ENCODE peak calls at places on chromosomes 13 and 19, in five cellular contexts. S is uterus, K is heart right ventricle, O is breast epithelium, X is left lung. I is an unnamed sample. For H3K4me1, the result is how much of the 10 kb centered on the place peaks cover.

GRCh38 chr19:37977992-37978391 is 71.0 kb downstream of the SIPA1L3 start:
- DNase-seq in S (no peak), K (no peak), X (no peak), O (peak), I (no peak)

GRCh38 chr19:53659292-53659691 is 27.5 kb downstream of the DPRX start:
- DNase-seq in K (no peak), S (no peak), X (no peak), O (no peak), I (no peak)

GRCh38 chr19:16921766-16922591 is 33.2 kb downstream of the F2RL3 start:
- DNase-seq in X (peak), K (no peak), O (no peak), S (no peak), I (no peak)

GRCh38 chr19:6186435-6186834 is 51.0 kb downstream of the ACSBG2 start:
- DNase-seq in K (no peak), X (no peak), O (no peak), S (no peak), I (no peak)

GRCh38 chr13:37132211-37132610 is 26.7 kb upstream of the CSNK1A1L start:
- DNase-seq in X (no peak), K (no peak), S (no peak), O (no peak), I (no peak)

GRCh38 chr13:46515793-46516192 is 37.2 kb upstream of the LRCH1 start:
- DNase-seq in S (no peak), O (no peak), X (no peak), K (no peak), I (no peak)

GRCh38 chr13:50990540-50991506 is 81.2 kb downstream of the RNASEH2B start:
- DNase-seq in K (no peak), S (peak), O (no peak), X (no peak), I (no peak)

GRCh38 chr19:46890423-46891170 is 29.8 kb downstream of the ARHGAP35 start:
- DNase-seq in O (no peak), S (no peak), X (no peak), K (no peak), I (no peak)

GRCh38 chr19:38266981-38267597 is 2.7 kb downstream of the SPINT2 start:
- DNase-seq in O (no peak), X (no peak), S (no peak), K (no peak), I (no peak)

GRCh38 chr13:25902946-25903345 is 148.9 kb downstream of the SHISA2 start:
- DNase-seq in K (no peak), S (no peak), O (no peak), X (no peak), I (no peak)

GRCh38 chr13:27624071-27624470 is 2.4 kb downstream of the POLR1D start:
- DNase-seq in S (no peak), K (no peak), X (no peak), O (no peak), I (no peak)

GRCh38 chr13:99103536-99103935 is 97.1 kb upstream of the UBAC2 start:
- DNase-seq in O (no peak), S (no peak), K (no peak), X (no peak), I (no peak)

GRCh38 chr19:16285769-16286564 is 38.7 kb upstream of the KLF2 start:
- DNase-seq in S (peak), O (no peak), X (no peak), K (peak), I (no peak)

GRCh38 chr13:67443901-67444300 is 213.8 kb upstream of the PCDH9 start:
- DNase-seq in K (no peak), O (no peak), S (no peak), X (no peak), I (no peak)

GRCh38 chr19:39160889-39161672 is 35.5 kb downstream of the PAK4 start:
- DNase-seq in X (peak), S (no peak), O (peak), K (no peak), I (no peak)

GRCh38 chr19:14116918-14117578 is 514 bp downstream of the PRKACA start:
- DNase-seq in X (peak), K (peak), S (peak), O (no peak), I (peak)

GRCh38 chr19:30227661-30228112 is 144.5 kb upstream of the ZNF536 start:
- DNase-seq in K (peak), X (peak), O (peak), S (no peak), I (no peak)

GRCh38 chr19:32858559-32858958 is 11.0 kb downstream of the SLC7A9 start:
- DNase-seq in S (no peak), O (no peak), X (peak), K (no peak), I (no peak)

GRCh38 chr19:40714519-40715299 is 2.0 kb downstream of the COQ8B start:
- DNase-seq in K (peak), S (peak), X (peak), O (peak), I (peak)

DNA sequence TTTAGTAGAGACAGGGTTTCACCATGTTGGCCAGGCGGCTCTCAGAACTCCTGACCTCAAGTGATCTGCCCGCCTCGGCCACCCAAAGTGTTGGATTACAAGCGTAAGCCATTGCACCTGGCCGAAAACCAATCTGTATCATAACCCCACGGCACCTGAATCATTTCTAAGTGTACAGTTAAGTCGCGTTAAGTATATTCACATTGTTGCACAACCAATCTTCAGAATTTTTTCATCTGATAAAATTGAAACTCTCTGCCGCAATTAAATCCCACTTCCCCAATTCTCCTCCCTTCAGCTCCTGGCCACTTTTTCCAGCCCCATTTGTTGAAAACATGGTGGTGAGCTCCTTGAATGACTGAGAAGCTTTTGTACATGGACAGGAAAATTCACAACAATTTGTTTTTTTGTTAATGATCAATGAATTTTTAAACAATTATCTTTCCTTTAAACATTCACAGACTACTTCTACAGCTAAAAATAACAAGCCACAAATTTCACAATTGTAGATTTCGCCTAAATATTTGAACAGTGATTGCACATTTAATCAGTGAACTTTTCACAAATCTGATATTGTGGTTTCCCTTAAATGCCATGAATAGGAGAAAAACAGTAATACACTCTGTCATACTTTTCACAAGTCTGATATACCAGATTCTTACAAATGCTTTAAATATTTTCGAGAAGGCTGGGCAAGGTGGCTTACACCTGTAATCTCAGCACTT is 13.8 kb downstream of the FGF21 start:
- DNase-seq in O (no peak), K (no peak), X (no peak), S (no peak), I (no peak)
- H3K4me1 ChIP-seq in O (under half), K (under half), X (under half), S (under half), I (under half)

DNA sequence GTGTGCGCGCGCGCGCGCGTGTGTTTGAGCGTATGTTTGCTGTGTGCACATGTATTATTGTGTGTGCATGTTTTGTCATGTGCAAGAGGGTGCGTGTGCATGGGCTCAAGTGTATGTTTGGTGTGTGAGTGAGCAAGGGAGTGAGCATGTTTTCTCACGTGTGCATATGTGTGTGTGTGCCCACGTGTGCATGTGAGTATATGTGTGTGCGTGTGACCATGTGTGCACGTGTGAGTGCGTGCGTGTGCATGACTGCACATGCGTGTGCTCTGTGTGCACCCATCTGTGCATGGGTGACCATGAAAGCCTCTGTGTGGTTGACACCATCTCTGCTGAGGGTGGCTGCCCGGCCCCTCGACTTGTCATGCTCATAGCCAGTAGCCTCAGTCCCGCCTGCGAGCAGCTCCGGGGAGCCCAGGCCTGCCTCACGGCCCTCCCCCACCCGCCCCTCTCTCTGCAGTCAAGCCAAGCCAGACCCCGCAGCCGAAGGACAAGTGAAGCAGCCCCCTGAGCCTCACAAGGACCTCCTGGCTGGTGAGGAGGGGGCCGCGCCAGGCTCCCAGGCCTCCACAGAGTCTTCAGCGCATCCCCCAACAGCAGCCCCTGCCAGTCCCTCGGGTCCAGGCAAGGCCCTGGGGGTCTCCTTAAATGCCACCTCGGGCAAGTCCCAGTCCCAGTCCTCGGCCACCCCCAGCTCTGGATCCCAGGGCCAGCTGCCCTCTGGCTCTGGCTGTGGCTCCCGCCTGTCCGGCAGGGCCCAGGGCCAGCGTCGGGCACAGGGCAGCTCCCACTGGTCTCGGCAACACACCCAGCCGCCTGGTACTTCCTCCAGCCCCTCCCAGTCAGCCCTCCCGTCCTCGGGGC is 6.0 kb downstream of the REEP6 start:
- DNase-seq in S (no peak), X (no peak), O (no peak), K (no peak), I (no peak)
- H3K4me1 ChIP-seq in S (under half), X (under half), O (under half), K (under half), I (under half)

DNA sequence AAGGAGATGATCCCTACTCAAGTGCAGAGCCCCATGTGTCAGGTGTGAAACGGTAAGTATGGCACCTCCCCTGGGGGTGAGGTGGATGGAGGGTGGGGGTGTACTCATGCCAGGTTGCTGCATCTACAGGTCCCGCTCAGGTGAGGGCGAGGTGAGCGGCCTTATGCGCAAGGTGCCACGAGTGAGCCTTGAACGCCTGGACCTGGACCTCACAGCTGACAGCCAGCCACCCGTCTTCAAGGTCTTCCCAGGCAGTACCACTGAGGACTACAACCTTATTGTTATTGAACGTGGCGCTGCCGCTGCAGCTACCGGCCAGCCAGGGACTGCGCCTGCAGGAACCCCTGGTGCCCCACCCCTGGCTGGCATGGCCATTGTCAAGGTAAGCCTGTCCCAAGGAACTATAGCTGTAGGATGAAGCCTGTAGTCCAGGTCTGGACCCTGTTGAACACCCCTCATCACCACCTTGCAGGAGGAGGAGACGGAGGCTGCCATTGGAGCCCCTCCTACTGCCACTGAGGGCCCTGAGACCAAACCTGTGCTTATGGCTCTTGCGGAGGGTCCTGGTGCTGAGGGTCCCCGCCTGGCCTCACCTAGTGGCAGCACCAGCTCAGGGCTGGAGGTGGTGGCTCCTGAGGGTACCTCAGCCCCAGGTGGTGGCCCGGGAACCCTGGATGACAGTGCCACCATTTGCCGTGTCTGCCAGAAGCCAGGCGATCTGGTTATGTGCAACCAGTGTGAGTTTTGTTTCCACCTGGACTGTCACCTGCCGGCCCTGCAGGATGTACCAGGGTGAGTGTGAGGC is 5.2 kb downstream of the TRIM28 start:
- DNase-seq in S (no peak), O (no peak), K (no peak), X (no peak), I (no peak)
- H3K4me1 ChIP-seq in S (under half), O (under half), K (under half), X (under half), I (under half)

GRCh38 chr13:29846475-29847256 is 3.8 kb downstream of the UBL3 start:
- DNase-seq in X (no peak), S (no peak), O (no peak), K (no peak), I (no peak)
- H3K4me1 ChIP-seq in X (under half), S (under half), O (under half), K (under half), I (under half)

DNA sequence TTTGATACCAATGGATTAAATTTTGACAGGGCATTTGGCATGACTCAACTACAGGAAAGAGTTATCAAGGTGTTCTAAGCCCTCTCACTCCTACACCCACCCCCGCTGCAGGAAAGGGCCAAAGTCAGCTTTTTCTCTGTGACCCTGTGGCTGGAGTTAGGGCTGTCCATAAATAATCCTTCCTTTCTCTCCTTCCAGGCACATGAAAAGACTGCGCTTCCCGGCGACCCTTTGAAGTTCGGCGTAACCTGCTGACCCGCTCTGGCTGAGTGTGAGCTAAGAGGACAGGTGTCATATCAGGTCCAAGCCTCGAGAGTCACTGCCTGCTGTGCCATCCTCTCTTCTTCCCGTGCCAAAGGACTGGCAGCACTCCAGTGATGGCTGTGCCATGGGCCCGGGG is 25.6 kb downstream of the ZNF114 start:
- DNase-seq in K (no peak), S (no peak), O (no peak), X (no peak), I (no peak)
- H3K4me1 ChIP-seq in K (under half), S (under half), O (under half), X (under half), I (under half)

I was measured in esophagus squamous epithelium.